ENCODE peak calls at places on chromosomes 1 and 21, in six cellular contexts. G is tibial artery, P is PC-3, U is colonic mucosa, E is HCT116, L is aorta. J is an unnamed sample.

GRCh38 chr1:211920602-211921226 is 90.2 kb upstream of the LPGAT1 start:
- DNase-seq in P (no peak), G (peak; percentile 51), L (no peak), U (no peak), E (no peak), J (no peak)

GRCh38 chr1:94130851-94131595 is 10.1 kb upstream of the ABCA4 start:
- DNase-seq in G (no peak), P (peak; percentile 30), L (no peak), U (no peak), E (no peak), J (no peak)

GRCh38 chr1:239155466-239155865 is 230.9 kb upstream of the CHRM3 start:
- DNase-seq in L (no peak), P (no peak), U (no peak), G (no peak), E (no peak), J (no peak)

GRCh38 chr1:15684468-15685283 is 556 bp downstream of the PLEKHM2 start:
- DNase-seq in G (peak; percentile 51), E (no peak), L (peak; percentile 71), P (no peak), U (peak; percentile 45), J (peak; percentile 44)

GRCh38 chr1:22326372-22326915 is 125.2 kb upstream of the ZBTB40 start:
- DNase-seq in G (no peak), P (no peak), U (no peak), L (no peak), E (no peak), J (no peak)

GRCh38 chr1:44315521-44315920 is 39.5 kb downstream of the ERI3 start:
- DNase-seq in U (no peak), E (no peak), L (no peak), G (no peak), P (no peak), J (no peak)

GRCh38 chr1:154698320-154699096 is 90.5 kb upstream of the ADAR start:
- DNase-seq in P (peak; percentile 52), G (no peak), E (no peak), U (no peak), L (no peak), J (no peak)

GRCh38 chr1:222339371-222339947 is 208.4 kb downstream of the HHIPL2 start:
- DNase-seq in U (no peak), P (no peak), E (no peak), L (no peak), G (no peak), J (no peak)

GRCh38 chr1:61092643-61093042 is 10.3 kb downstream of the NFIA start:
- DNase-seq in G (no peak), L (no peak), P (no peak), E (no peak), U (no peak), J (no peak)

GRCh38 chr1:183837062-183837461 is 32.1 kb downstream of the RGL1 start:
- DNase-seq in U (no peak), E (no peak), G (no peak), L (no peak), P (no peak), J (no peak)

GRCh38 chr1:222454196-222454595 is 93.7 kb downstream of the HHIPL2 start:
- DNase-seq in L (no peak), G (no peak), E (no peak), P (no peak), U (no peak), J (no peak)

GRCh38 chr1:27318596-27318995 is 3.4 kb upstream of the TMEM222 start:
- DNase-seq in E (no peak), P (no peak), U (no peak), G (no peak), L (no peak), J (no peak)

GRCh38 chr1:107622540-107622939 is 342.4 kb downstream of the VAV3 start:
- DNase-seq in U (no peak), P (no peak), L (no peak), E (no peak), G (no peak), J (no peak)

GRCh38 chr1:107625405-107626029 is 339.5 kb downstream of the VAV3 start:
- DNase-seq in P (no peak), G (no peak), U (no peak), L (no peak), E (no peak), J (no peak)

GRCh38 chr1:107622975-107623374 is 342.0 kb downstream of the VAV3 start:
- DNase-seq in L (no peak), E (no peak), P (peak; percentile 27), U (no peak), G (no peak), J (no peak)

GRCh38 chr1:107623431-107623830 is 341.5 kb downstream of the VAV3 start:
- DNase-seq in L (no peak), U (no peak), E (no peak), P (peak; percentile 39), G (no peak), J (no peak)

DNA sequence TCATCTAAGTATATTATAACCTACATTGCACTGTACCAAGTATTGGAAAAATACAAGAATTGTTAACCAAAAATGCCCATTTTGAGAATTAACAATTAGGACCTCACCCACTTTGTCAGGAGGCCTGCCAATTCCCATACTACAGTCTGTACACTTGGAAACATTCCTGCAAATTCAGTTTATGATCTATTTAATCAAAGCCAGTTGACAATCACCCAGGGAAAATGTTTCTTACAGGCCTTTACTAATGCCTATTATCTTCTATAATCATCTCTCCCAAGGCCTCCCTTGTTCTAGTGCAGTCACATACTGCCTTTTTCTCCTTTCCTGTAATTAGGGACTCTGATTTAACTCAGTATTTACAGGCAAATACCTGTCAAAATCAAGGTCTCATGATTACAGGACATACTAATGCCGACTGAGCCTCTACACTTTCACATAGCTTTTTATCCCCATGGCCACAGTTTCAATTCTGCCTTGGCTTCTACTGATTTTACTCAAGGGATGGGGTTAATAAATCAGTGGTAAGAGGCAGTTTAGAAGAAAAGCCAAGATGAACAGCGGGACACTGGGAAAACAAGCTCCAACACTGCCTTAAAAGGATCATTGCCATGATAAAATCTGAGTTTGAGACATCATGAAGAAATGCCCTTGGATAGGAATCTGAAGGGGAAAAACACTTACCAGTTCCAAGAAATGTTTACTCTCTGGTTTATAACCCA is 338.7 kb downstream of the VAV3 start:
- DNase-seq in P (no peak), U (no peak), E (no peak), L (no peak), G (no peak), J (no peak)
- H3K27ac ChIP-seq in P (no peak overlapping the region), U (no peak overlapping the region), E (no peak overlapping the region), L (no peak overlapping the region), G (no peak overlapping the region), J (no peak overlapping the region)

DNA sequence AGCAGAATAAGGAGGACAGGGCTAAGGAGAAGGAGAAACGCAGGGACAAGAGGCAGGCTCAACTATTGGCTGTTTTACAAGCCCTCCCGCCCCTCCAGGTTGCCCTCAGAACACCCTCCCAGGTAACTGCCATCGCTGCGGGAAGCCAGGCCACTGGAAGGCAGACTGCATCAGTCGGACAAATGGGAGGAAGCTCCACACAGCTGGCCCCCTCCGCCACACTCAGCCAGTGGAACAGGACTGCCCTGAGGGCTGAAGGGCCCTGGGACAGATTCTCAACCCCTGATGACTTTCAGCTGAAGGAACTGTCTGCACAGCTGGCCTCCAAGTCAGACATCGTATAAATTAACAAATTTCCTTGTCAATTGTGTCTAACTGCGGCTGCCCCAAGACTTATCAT is 21.8 kb downstream of the LRRC3 start:
- DNase-seq in P (no peak), E (no peak), U (no peak), L (no peak), G (no peak), J (no peak)
- H3K27ac ChIP-seq in P (no peak overlapping the region), E (no peak overlapping the region), U (no peak overlapping the region), L (no peak overlapping the region), G (no peak overlapping the region), J (no peak overlapping the region)

GRCh38 chr1:207948536-207949250 is 37.8 kb upstream of the CD34 start:
- DNase-seq in P (no peak), U (no peak), G (no peak), L (no peak), E (no peak), J (no peak)
- H3K27ac ChIP-seq in P (no peak overlapping the region), U (no peak overlapping the region), G (no peak overlapping the region), L (no peak overlapping the region), E (no peak overlapping the region), J (no peak overlapping the region)

DNA sequence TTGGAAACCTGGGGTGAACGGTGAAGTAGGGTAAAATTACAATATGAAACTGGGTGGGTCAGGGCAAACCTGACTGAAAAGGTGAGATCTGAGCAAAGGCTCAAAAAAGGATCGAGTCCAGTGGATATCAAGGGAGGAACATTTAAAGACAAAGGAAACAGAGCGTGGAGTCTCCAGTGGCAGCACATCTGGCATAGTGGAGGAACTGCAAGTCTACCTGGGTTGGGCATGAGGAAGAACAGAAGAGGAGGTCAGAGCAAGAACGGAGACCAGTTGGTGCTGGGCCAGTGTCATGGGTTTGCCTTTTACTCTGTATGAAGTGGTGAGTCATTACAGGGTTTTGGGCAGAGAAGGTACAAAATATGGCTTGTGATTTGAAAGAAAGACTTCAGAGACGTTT is 163.7 kb downstream of the NTPCR start:
- DNase-seq in E (peak; percentile 29), L (no peak), P (peak; percentile 68), U (no peak), G (no peak), J (no peak)
- H3K27ac ChIP-seq in E (peak overlapping the region; percentile 87), L (no peak overlapping the region), P (peak overlapping the region; percentile 97), U (no peak overlapping the region), G (no peak overlapping the region), J (no peak overlapping the region)

DNA sequence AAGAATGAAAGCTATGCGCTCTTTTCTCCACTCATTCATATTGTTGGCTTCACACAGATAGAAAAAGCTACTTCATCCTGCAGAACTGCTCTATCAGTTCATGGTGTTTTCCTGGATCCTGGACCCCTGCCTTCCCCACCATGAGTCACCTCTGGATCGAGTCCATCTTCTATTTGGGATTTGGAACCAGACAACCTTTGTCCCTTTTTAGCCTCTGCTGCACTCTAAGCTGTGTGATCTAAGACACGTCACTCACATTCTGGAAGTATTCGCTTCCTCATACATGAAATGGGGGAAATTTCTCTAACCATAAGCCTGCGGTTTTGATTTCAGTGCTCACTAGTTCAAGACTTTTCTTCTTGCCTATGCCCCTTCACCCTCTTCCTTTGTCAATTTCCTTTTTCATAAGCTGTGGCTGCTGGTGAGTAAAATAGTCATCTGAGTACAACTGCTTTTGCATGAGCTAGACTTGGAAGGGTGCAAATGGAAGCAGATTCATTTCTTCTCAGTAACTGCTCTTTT is 14.1 kb upstream of the DEGS1 start:
- DNase-seq in P (peak; percentile 98), G (no peak), E (no peak), L (peak; percentile 56), U (peak; percentile 33), J (peak; percentile 13)
- H3K27ac ChIP-seq in P (peak overlapping the region; percentile 74), G (peak overlapping the region; percentile 44), E (no peak overlapping the region), L (no peak overlapping the region), U (peak overlapping the region; percentile 60), J (no peak overlapping the region)

DNA sequence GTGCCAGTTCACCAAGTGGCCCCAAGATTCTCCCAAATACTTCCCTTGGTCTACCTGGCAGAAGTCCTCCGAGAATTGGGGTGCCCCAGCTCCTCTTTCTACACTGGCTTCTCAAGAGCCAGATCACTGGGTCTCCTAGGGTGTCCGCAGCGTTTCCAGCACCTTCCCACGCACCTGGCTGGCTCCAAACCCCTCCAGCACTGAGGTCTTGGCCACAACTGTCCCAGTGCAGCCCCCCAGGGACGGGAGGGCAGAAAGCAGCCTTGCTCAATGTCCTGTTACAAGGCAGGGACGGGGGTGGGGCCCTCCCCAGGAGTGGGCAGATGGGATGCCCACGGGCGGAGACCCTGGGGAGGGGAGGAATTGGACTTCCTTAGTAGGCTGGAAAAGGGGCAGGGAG is 1.1 kb downstream of the ECE1 start:
- DNase-seq in G (no peak), L (no peak), E (no peak), P (no peak), U (no peak), J (no peak)
- H3K27ac ChIP-seq in G (peak overlapping the region; percentile 70), L (no peak overlapping the region), E (peak overlapping the region; percentile 24), P (no peak overlapping the region), U (peak overlapping the region; percentile 30), J (peak overlapping the region; percentile 59)

GRCh38 chr1:89952021-89952995 is 42.6 kb upstream of the ZNF326 start:
- DNase-seq in P (peak; percentile 22), L (no peak), G (no peak), E (no peak), U (no peak), J (no peak)
- H3K27ac ChIP-seq in P (peak overlapping the region; percentile 78), L (no peak overlapping the region), G (no peak overlapping the region), E (no peak overlapping the region), U (no peak overlapping the region), J (no peak overlapping the region)

J was measured in CD8-positive, alpha-beta T cell.